ENCODE peak calls at places on chromosomes 11 and 22, in six cellular contexts. I is GM12865, W is progenitor cell of endocrine pancreas, V is cardiac muscle cell, T is dorsolateral prefrontal cortex, B is hepatic stellate cell. D is an unnamed sample.

GRCh38 chr11:57124460-57124859 is 57.3 kb upstream of the LRRC55 start:
- DNase-seq in I (no peak), W (no peak), V (no peak), T (no peak), B (no peak), D (no peak)

GRCh38 chr11:83070878-83071640 is 638 bp downstream of the RAB30 start:
- DNase-seq in I (no peak), W (peak; percentile 28), V (peak; percentile 30), T (peak; percentile 44), B (peak; percentile 16), D (peak; percentile 80)

GRCh38 chr11:59207988-59208432 is 4.7 kb downstream of the MPEG1 start:
- DNase-seq in I (peak; percentile 84), W (no peak), V (peak; percentile 75), T (peak; percentile 58), B (no peak), D (no peak)

GRCh38 chr22:40036591-40037225 is 42.0 kb downstream of the FAM83F start:
- DNase-seq in I (peak; percentile 88), W (peak; percentile 44), V (peak; percentile 85), T (peak; percentile 72), B (peak; percentile 76), D (no peak)

GRCh38 chr11:47977651-47978050 is 2.7 kb upstream of the PTPRJ start:
- DNase-seq in I (no peak), W (no peak), V (no peak), T (no peak), B (no peak), D (no peak)

GRCh38 chr22:21629262-21630149 is at the start of gene YDJC:
- DNase-seq in I (peak; percentile 98), W (peak; percentile 95), V (peak; percentile 95), T (peak; percentile 90), B (peak; percentile 88), D (peak; percentile 97)

GRCh38 chr11:3340025-3340424 is 38.9 kb downstream of the ZNF195 start:
- DNase-seq in I (no peak), W (no peak), V (peak; percentile 71), T (no peak), B (peak; percentile 65), D (no peak)

GRCh38 chr11:35303596-35304392 is 115.6 kb downstream of the SLC1A2 start:
- DNase-seq in I (no peak), W (no peak), V (peak; percentile 95), T (peak; percentile 38), B (no peak), D (peak; percentile 69)

GRCh38 chr11:116500002-116500832 is 272.6 kb downstream of the BUD13 start:
- DNase-seq in I (no peak), W (no peak), V (no peak), T (no peak), B (no peak), D (no peak)

GRCh38 chr11:72239849-72240460 is 4.0 kb downstream of the PHOX2A start:
- DNase-seq in I (no peak), W (no peak), V (peak; percentile 55), T (no peak), B (peak; percentile 69), D (no peak)

GRCh38 chr11:132022285-132022684 is 651.9 kb downstream of the NTM start:
- DNase-seq in I (no peak), W (no peak), V (no peak), T (no peak), B (no peak), D (no peak)

GRCh38 chr22:20249797-20250354 is 18.2 kb downstream of the RTN4R start:
- DNase-seq in I (no peak), W (no peak), V (peak; percentile 59), T (peak; percentile 77), B (no peak), D (no peak)

GRCh38 chr11:69813839-69814238 is 5.4 kb downstream of the FGF3 start:
- DNase-seq in I (no peak), W (no peak), V (no peak), T (no peak), B (no peak), D (no peak)

GRCh38 chr22:20210473-20211059 is 57.6 kb downstream of the RTN4R start:
- DNase-seq in I (no peak), W (no peak), V (no peak), T (no peak), B (no peak), D (no peak)

GRCh38 chr11:8242480-8243280 is 21.0 kb downstream of the LMO1 start:
- DNase-seq in I (no peak), W (no peak), V (no peak), T (no peak), B (no peak), D (no peak)

GRCh38 chr11:93740031-93740801 is 1.1 kb downstream of the TAF1D start:
- DNase-seq in I (peak; percentile 80), W (no peak), V (peak; percentile 46), T (no peak), B (peak; percentile 60), D (no peak)

GRCh38 chr11:61749607-61750217 is 2.7 kb upstream of the MYRF start:
- DNase-seq in I (no peak), W (no peak), V (peak; percentile 84), T (peak; percentile 93), B (no peak), D (peak; percentile 60)

GRCh38 chr22:45632791-45633515 is 38.7 kb upstream of the ATXN10 start:
- DNase-seq in I (no peak), W (no peak), V (peak; percentile 67), T (no peak), B (no peak), D (no peak)

GRCh38 chr11:24153337-24153736 is 343.5 kb upstream of the LUZP2 start:
- DNase-seq in I (no peak), W (no peak), V (no peak), T (no peak), B (no peak), D (no peak)

GRCh38 chr11:32427616-32427934 is 7.8 kb downstream of the WT1 start:
- DNase-seq in I (no peak), W (no peak), V (no peak), T (no peak), B (no peak), D (no peak)

GRCh38 chr11:911031-911889 is 650 bp upstream of the CHID1 start:
- DNase-seq in I (peak; percentile 55), W (peak; percentile 44), V (peak; percentile 64), T (no peak), B (peak; percentile 72), D (peak; percentile 86)